ENCODE peak calls at places on chromosomes 4 and X, in ten cellular contexts. W, V, X, H, N, L, B, P, O and T are unnamed samples.

GRCh38 chr4:107691378-107691777 is 28.7 kb downstream of the PAPSS1 start:
- DNase-seq in B (no peak), H (no peak), O (no peak), X (no peak), V (no peak), L (no peak), P (no peak), W (no peak), N (no peak), T (no peak)

GRCh38 chr4:165464338-165464737 is 85.5 kb downstream of the CPE start:
- DNase-seq in V (no peak), B (no peak), N (no peak), H (no peak), O (no peak), W (no peak), X (no peak), P (no peak), L (no peak), T (no peak)

GRCh38 chr4:85488416-85488815 is 13.5 kb downstream of the ARHGAP24 start:
- DNase-seq in O (no peak), B (no peak), N (no peak), X (no peak), H (no peak), W (no peak), L (no peak), P (no peak), V (no peak), T (no peak)

GRCh38 chr4:152663203-152664066 is 16.4 kb downstream of the TMEM154 start:
- DNase-seq in P (peak; percentile 61), H (no peak), W (no peak), N (no peak), L (no peak), V (no peak), X (no peak), O (no peak), B (no peak), T (peak; percentile 11)

GRCh38 chrX:17459596-17459995 is 84.6 kb downstream of the NHS start:
- DNase-seq in B (no peak), O (no peak), P (peak; percentile 70), H (no peak), L (no peak), X (no peak), W (no peak), N (no peak), V (peak; percentile 85), T (peak; percentile 27)

GRCh38 chr4:20318899-20319291 is 67.2 kb downstream of the SLIT2 start:
- DNase-seq in X (no peak), N (no peak), B (no peak), P (no peak), L (no peak), H (no peak), W (no peak), O (no peak), V (no peak), T (no peak)

GRCh38 chr4:23361453-23361852 is 528.4 kb downstream of the PPARGC1A start:
- DNase-seq in N (no peak), P (no peak), B (no peak), O (no peak), V (no peak), L (no peak), H (no peak), W (no peak), X (no peak), T (no peak)

GRCh38 chr4:185774815-185775684 is 36.9 kb downstream of the SORBS2 start:
- DNase-seq in P (peak; percentile 82), N (no peak), L (no peak), H (no peak), W (no peak), B (peak; percentile 66), O (no peak), X (no peak), V (peak; percentile 89), T (peak; percentile 72)

GRCh38 chr4:126267689-126268088 is 952.9 kb downstream of the FAT4 start:
- DNase-seq in O (no peak), W (no peak), L (no peak), N (no peak), B (no peak), H (no peak), V (peak; percentile 54), X (no peak), P (peak; percentile 60), T (peak; percentile 45)

GRCh38 chr4:22071749-22072148 is 123.2 kb upstream of the KCNIP4 start:
- DNase-seq in O (no peak), B (peak; percentile 10), P (no peak), L (no peak), W (no peak), V (peak; percentile 5), H (no peak), N (no peak), X (no peak), T (no peak)

GRCh38 chr4:86279247-86279960 is 80.4 kb downstream of the MAPK10 start:
- DNase-seq in O (no peak), P (no peak), W (no peak), V (no peak), B (no peak), N (no peak), L (no peak), X (no peak), H (no peak), T (no peak)

GRCh38 chrX:66221856-66222255 is 57.8 kb downstream of the HEPH start:
- DNase-seq in W (no peak), V (no peak), L (no peak), B (no peak), N (no peak), O (no peak), H (no peak), P (no peak), X (no peak), T (no peak)

GRCh38 chrX:112614640-112615039 is 65.1 kb downstream of the LHFPL1 start:
- DNase-seq in X (no peak), N (no peak), V (peak; percentile 30), L (no peak), P (peak; percentile 1), O (peak; percentile 63), H (no peak), B (no peak), W (no peak), T (no peak)

GRCh38 chrX:18643853-18644252 is 28.1 kb downstream of the RS1 start:
- DNase-seq in H (no peak), B (no peak), L (no peak), P (no peak), O (no peak), V (no peak), N (no peak), W (no peak), X (no peak), T (no peak)

GRCh38 chr4:118773082-118773792 is 62.7 kb downstream of the SEC24D start:
- DNase-seq in O (no peak), V (peak; percentile 25), H (no peak), X (no peak), N (no peak), L (no peak), P (no peak), W (no peak), B (no peak), T (no peak)

GRCh38 chr4:146207410-146207809 is 6.9 kb upstream of the REELD1 start:
- DNase-seq in W (no peak), V (no peak), O (no peak), P (no peak), L (no peak), X (no peak), H (no peak), B (no peak), N (no peak), T (no peak)

GRCh38 chr4:23097251-23097650 is 404.5 kb downstream of the GBA3 start:
- DNase-seq in W (no peak), O (no peak), N (no peak), H (no peak), V (peak; percentile 87), X (no peak), B (peak; percentile 67), P (peak; percentile 72), L (no peak), T (peak; percentile 54)

GRCh38 chrX:153598541-153599191 is at the start of gene CCNQ:
- DNase-seq in O (no peak), N (no peak), H (no peak), L (no peak), P (peak; percentile 10), V (no peak), X (no peak), B (peak; percentile 15), W (no peak), T (no peak)

GRCh38 chr4:90718926-90719325 is 591.7 kb downstream of the CCSER1 start:
- DNase-seq in B (no peak), W (no peak), L (no peak), V (no peak), X (no peak), O (no peak), P (no peak), H (no peak), N (no peak), T (no peak)

GRCh38 chr4:74181225-74181624 is 23.3 kb downstream of the MTHFD2L start:
- DNase-seq in L (no peak), V (peak; percentile 63), O (no peak), B (peak; percentile 61), N (no peak), H (no peak), X (no peak), W (no peak), P (no peak), T (peak; percentile 41)

GRCh38 chr4:3257125-3257690 is 8.2 kb downstream of the MSANTD1 start:
- DNase-seq in N (no peak), P (no peak), B (peak; percentile 81), O (no peak), L (no peak), X (no peak), H (no peak), W (peak; percentile 1), V (no peak), T (no peak)

GRCh38 chr4:164108971-164109370 is 614.5 kb downstream of the TMA16 start:
- DNase-seq in V (peak; percentile 4), H (no peak), N (no peak), W (no peak), X (no peak), L (no peak), B (no peak), P (no peak), O (no peak), T (no peak)

GRCh38 chrX:81301877-81302276 is 100.0 kb downstream of the SH3BGRL start:
- DNase-seq in O (no peak), L (no peak), P (no peak), H (no peak), X (no peak), N (no peak), B (peak; percentile 55), V (peak; percentile 2), W (no peak), T (no peak)

GRCh38 chrX:130028196-130028595 is 45.8 kb downstream of the BCORL1 start:
- DNase-seq in H (no peak), W (peak; percentile 61), P (peak; percentile 49), B (peak; percentile 54), L (no peak), X (no peak), O (no peak), V (no peak), N (no peak), T (peak; percentile 2)

GRCh38 chr4:141346144-141346543 is 125.4 kb downstream of the ZNF330 start:
- DNase-seq in P (peak; percentile 81), B (peak; percentile 81), V (peak; percentile 48), W (no peak), O (no peak), N (peak; percentile 32), L (peak; percentile 13), X (no peak), H (peak; percentile 1), T (peak; percentile 55)

GRCh38 chr4:26992657-26993361 is 132.2 kb downstream of the STIM2 start:
- DNase-seq in H (peak; percentile 20), X (peak; percentile 45), O (no peak), W (no peak), V (peak; percentile 94), L (peak; percentile 35), P (peak; percentile 65), N (no peak), B (no peak), T (no peak)

GRCh38 chr4:153488719-153489384 is 22.7 kb downstream of the TMEM131L start:
- DNase-seq in X (peak; percentile 35), V (no peak), N (peak; percentile 41), P (no peak), W (no peak), B (no peak), L (no peak), H (peak; percentile 21), O (no peak), T (no peak)